ENCODE peak calls at places on chromosomes 16 and 17, in nine cellular contexts. One of them, this sample, is unnamed.

GRCh38 chr17:43832976-43833829 is at the start of gene MPP3:
- DNase-seq in body of pancreas: peak; percentile 77
- DNase-seq in left ventricle myocardium inferior: peak; percentile 76
- DNase-seq in cardiac muscle cell: peak; percentile 87
- DNase-seq in lung: peak; percentile 38
- DNase-seq in hepatocyte: peak; percentile 92
- DNase-seq in AG09309: no peak
- DNase-seq in AG09319: peak; percentile 20
- DNase-seq in endothelial cell: peak; percentile 48
- DNase-seq in this sample: peak; percentile 34

GRCh38 chr17:68777243-68777855 is 176.2 kb upstream of the FAM20A start:
- DNase-seq in cardiac muscle cell: peak; percentile 71
- DNase-seq in endothelial cell: peak; percentile 73
- DNase-seq in left ventricle myocardium inferior: peak; percentile 35
- DNase-seq in lung: no peak
- DNase-seq in AG09319: peak; percentile 76
- DNase-seq in AG09309: no peak
- DNase-seq in hepatocyte: peak; percentile 73
- DNase-seq in body of pancreas: peak; percentile 64
- DNase-seq in this sample: peak; percentile 72

GRCh38 chr16:58652741-58653140 is 23.1 kb upstream of the CNOT1 start:
- DNase-seq in cardiac muscle cell: peak; percentile 63
- DNase-seq in hepatocyte: no peak
- DNase-seq in left ventricle myocardium inferior: no peak
- DNase-seq in AG09309: no peak
- DNase-seq in endothelial cell: no peak
- DNase-seq in AG09319: no peak
- DNase-seq in body of pancreas: no peak
- DNase-seq in lung: no peak
- DNase-seq in this sample: peak; percentile 8

GRCh38 chr16:85428899-85429775 is 184.0 kb upstream of the GSE1 start:
- DNase-seq in AG09319: no peak
- DNase-seq in body of pancreas: peak; percentile 5
- DNase-seq in lung: no peak
- DNase-seq in AG09309: no peak
- DNase-seq in cardiac muscle cell: no peak
- DNase-seq in left ventricle myocardium inferior: peak; percentile 11
- DNase-seq in endothelial cell: peak; percentile 2
- DNase-seq in hepatocyte: no peak
- DNase-seq in this sample: no peak

GRCh38 chr17:55717898-55718735 is 4.5 kb downstream of the TMEM100 start:
- DNase-seq in body of pancreas: peak; percentile 88
- DNase-seq in endothelial cell: peak; percentile 78
- DNase-seq in cardiac muscle cell: peak; percentile 85
- DNase-seq in lung: peak; percentile 73
- DNase-seq in left ventricle myocardium inferior: peak; percentile 75
- DNase-seq in hepatocyte: peak; percentile 88
- DNase-seq in AG09309: no peak
- DNase-seq in AG09319: no peak
- DNase-seq in this sample: peak; percentile 79

GRCh38 chr16:30005341-30006094 is 5.3 kb downstream of the DOC2A start:
- DNase-seq in left ventricle myocardium inferior: no peak
- DNase-seq in lung: no peak
- DNase-seq in body of pancreas: peak; percentile 36
- DNase-seq in hepatocyte: peak; percentile 61
- DNase-seq in AG09309: no peak
- DNase-seq in AG09319: peak; percentile 14
- DNase-seq in cardiac muscle cell: peak; percentile 52
- DNase-seq in endothelial cell: peak; percentile 64
- DNase-seq in this sample: peak; percentile 45

GRCh38 chr17:17754719-17755686 is 73.7 kb downstream of the RAI1 start:
- DNase-seq in endothelial cell: no peak
- DNase-seq in cardiac muscle cell: peak; percentile 77
- DNase-seq in AG09309: no peak
- DNase-seq in lung: peak; percentile 86
- DNase-seq in left ventricle myocardium inferior: peak; percentile 66
- DNase-seq in hepatocyte: no peak
- DNase-seq in body of pancreas: no peak
- DNase-seq in AG09319: no peak
- DNase-seq in this sample: no peak

GRCh38 chr17:37133131-37133530 is 184.4 kb downstream of the AATF start:
- DNase-seq in AG09319: no peak
- DNase-seq in left ventricle myocardium inferior: no peak
- DNase-seq in body of pancreas: no peak
- DNase-seq in lung: no peak
- DNase-seq in AG09309: no peak
- DNase-seq in cardiac muscle cell: no peak
- DNase-seq in endothelial cell: no peak
- DNase-seq in hepatocyte: no peak
- DNase-seq in this sample: no peak

GRCh38 chr17:74780443-74781238 is 4.5 kb upstream of the NAT9 start:
- DNase-seq in cardiac muscle cell: no peak
- DNase-seq in hepatocyte: no peak
- DNase-seq in lung: no peak
- DNase-seq in endothelial cell: peak; percentile 29
- DNase-seq in left ventricle myocardium inferior: no peak
- DNase-seq in body of pancreas: no peak
- DNase-seq in AG09309: no peak
- DNase-seq in AG09319: no peak
- DNase-seq in this sample: no peak

GRCh38 chr17:78179372-78179771 is 7.5 kb downstream of the TK1 start:
- DNase-seq in AG09309: peak; percentile 13
- DNase-seq in AG09319: no peak
- DNase-seq in body of pancreas: no peak
- DNase-seq in endothelial cell: no peak
- DNase-seq in lung: peak; percentile 68
- DNase-seq in left ventricle myocardium inferior: no peak
- DNase-seq in hepatocyte: no peak
- DNase-seq in cardiac muscle cell: no peak
- DNase-seq in this sample: no peak

DNA sequence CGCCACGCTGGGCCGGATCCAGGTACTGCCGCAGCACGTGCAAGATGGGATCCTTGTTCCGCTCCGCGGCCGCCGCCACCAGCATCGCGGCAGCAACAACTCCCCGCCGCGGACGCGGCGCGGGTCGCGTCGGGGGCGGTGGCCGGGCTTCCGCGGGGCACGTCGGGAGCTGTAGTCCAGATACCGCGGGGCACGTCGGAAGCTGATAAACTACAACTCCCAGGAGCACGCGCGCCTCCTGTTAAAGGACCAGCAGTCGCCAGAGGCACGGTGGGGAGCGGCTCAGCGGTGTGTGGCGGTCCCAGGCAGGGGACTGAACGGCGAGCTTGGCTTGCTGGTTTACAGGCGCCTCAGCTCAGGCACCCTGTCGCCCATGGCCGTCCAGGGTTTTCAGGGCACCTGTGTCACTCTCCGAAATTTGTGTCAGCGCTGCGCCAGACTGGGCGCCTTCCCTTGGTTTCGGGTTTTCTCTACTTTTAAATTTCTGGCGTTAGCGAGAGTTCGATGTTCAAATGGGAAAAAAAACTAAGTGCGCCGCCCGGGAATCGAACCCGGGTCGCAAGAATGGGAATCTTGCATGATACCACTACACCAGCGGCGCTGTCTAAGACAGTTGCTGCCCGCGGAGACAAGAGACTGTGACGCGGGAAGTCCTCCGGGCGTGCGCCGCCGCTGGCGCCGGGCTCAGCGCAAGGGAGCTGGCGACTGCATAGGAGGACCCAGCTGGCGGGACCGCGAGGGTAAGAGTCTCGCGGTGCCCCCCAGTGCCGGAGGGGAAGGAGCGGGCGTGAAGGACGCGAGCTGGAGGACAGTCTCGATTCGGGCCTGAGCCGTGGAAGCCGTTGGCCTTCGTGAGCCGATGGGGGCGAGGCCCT is at the start of gene METTL26:
- DNase-seq in left ventricle myocardium inferior: peak; percentile 97
- DNase-seq in hepatocyte: peak; percentile 97
- DNase-seq in endothelial cell: peak; percentile 88
- DNase-seq in lung: peak; percentile 95
- DNase-seq in AG09319: peak; percentile 78
- DNase-seq in cardiac muscle cell: peak; percentile 97
- DNase-seq in body of pancreas: peak; percentile 97
- DNase-seq in AG09309: peak; percentile 75
- DNase-seq in this sample: peak; percentile 93
- TF ChIP-seq CTCF in left ventricle myocardium inferior: no peak
- TF ChIP-seq CTCF in hepatocyte: no peak
- TF ChIP-seq CTCF in endothelial cell: no peak
- TF ChIP-seq CTCF in lung: peak; percentile 1
- TF ChIP-seq CTCF in AG09319: no peak
- TF ChIP-seq CTCF in cardiac muscle cell: no peak
- TF ChIP-seq CTCF in body of pancreas: no peak
- TF ChIP-seq CTCF in AG09309: no peak
- TF ChIP-seq CTCF in this sample: no peak

DNA sequence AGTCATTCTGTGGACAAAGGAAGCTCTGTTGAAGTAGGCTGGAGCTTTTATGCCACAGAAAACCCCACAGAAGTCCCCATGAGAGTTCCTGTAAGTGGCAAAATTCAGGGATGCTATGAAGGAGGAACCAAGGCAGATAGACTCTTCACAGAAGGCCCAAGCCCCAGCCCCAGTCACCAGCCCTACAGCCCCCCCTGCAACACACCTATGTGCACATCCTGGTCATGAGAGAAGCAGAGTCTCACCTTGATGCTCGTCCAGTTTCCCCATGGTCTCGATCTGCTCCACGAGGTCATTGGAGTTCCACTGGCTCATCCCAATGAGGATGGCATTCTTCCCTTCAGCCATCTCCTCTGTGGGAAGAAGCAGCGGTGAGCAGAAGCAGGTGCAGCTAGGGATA is 31.2 kb downstream of the PITPNM3 start:
- DNase-seq in lung: no peak
- DNase-seq in left ventricle myocardium inferior: no peak
- DNase-seq in hepatocyte: no peak
- DNase-seq in AG09309: no peak
- DNase-seq in endothelial cell: no peak
- DNase-seq in cardiac muscle cell: no peak
- DNase-seq in AG09319: no peak
- DNase-seq in body of pancreas: no peak
- DNase-seq in this sample: no peak
- TF ChIP-seq CTCF in lung: no peak
- TF ChIP-seq CTCF in left ventricle myocardium inferior: no peak
- TF ChIP-seq CTCF in hepatocyte: no peak
- TF ChIP-seq CTCF in AG09309: no peak
- TF ChIP-seq CTCF in endothelial cell: no peak
- TF ChIP-seq CTCF in cardiac muscle cell: no peak
- TF ChIP-seq CTCF in AG09319: no peak
- TF ChIP-seq CTCF in body of pancreas: no peak
- TF ChIP-seq CTCF in this sample: no peak

GRCh38 chr17:39144414-39144813 is 7.0 kb downstream of the PLXDC1 start:
- DNase-seq in cardiac muscle cell: no peak
- DNase-seq in body of pancreas: peak; percentile 91
- DNase-seq in endothelial cell: no peak
- DNase-seq in AG09309: no peak
- DNase-seq in lung: peak; percentile 91
- DNase-seq in AG09319: no peak
- DNase-seq in left ventricle myocardium inferior: peak; percentile 92
- DNase-seq in hepatocyte: peak; percentile 62
- DNase-seq in this sample: no peak
- TF ChIP-seq CTCF in cardiac muscle cell: no peak
- TF ChIP-seq CTCF in body of pancreas: no peak
- TF ChIP-seq CTCF in endothelial cell: no peak
- TF ChIP-seq CTCF in AG09309: no peak
- TF ChIP-seq CTCF in lung: no peak
- TF ChIP-seq CTCF in AG09319: no peak
- TF ChIP-seq CTCF in left ventricle myocardium inferior: no peak
- TF ChIP-seq CTCF in hepatocyte: no peak
- TF ChIP-seq CTCF in this sample: no peak

GRCh38 chr17:50428831-50429424 is 2.9 kb downstream of the ACSF2 start:
- DNase-seq in AG09319: no peak
- DNase-seq in body of pancreas: peak; percentile 14
- DNase-seq in left ventricle myocardium inferior: no peak
- DNase-seq in endothelial cell: no peak
- DNase-seq in cardiac muscle cell: no peak
- DNase-seq in hepatocyte: peak; percentile 79
- DNase-seq in AG09309: no peak
- DNase-seq in lung: no peak
- DNase-seq in this sample: no peak

GRCh38 chr17:50425001-50425681 is 877 bp upstream of the ACSF2 start:
- DNase-seq in cardiac muscle cell: no peak
- DNase-seq in AG09319: no peak
- DNase-seq in hepatocyte: no peak
- DNase-seq in endothelial cell: no peak
- DNase-seq in body of pancreas: no peak
- DNase-seq in left ventricle myocardium inferior: no peak
- DNase-seq in AG09309: no peak
- DNase-seq in lung: no peak
- DNase-seq in this sample: no peak

GRCh38 chr17:50426472-50426782 is 409 bp downstream of the ACSF2 start:
- DNase-seq in hepatocyte: no peak
- DNase-seq in lung: no peak
- DNase-seq in AG09319: no peak
- DNase-seq in left ventricle myocardium inferior: no peak
- DNase-seq in cardiac muscle cell: no peak
- DNase-seq in endothelial cell: no peak
- DNase-seq in AG09309: no peak
- DNase-seq in body of pancreas: no peak
- DNase-seq in this sample: no peak

GRCh38 chr17:50425682-50426471 is at the start of gene ACSF2:
- DNase-seq in endothelial cell: peak; percentile 65
- DNase-seq in AG09319: no peak
- DNase-seq in cardiac muscle cell: peak; percentile 86
- DNase-seq in AG09309: no peak
- DNase-seq in hepatocyte: peak; percentile 83
- DNase-seq in lung: peak; percentile 76
- DNase-seq in left ventricle myocardium inferior: peak; percentile 76
- DNase-seq in body of pancreas: peak; percentile 81
- DNase-seq in this sample: peak; percentile 45

DNA sequence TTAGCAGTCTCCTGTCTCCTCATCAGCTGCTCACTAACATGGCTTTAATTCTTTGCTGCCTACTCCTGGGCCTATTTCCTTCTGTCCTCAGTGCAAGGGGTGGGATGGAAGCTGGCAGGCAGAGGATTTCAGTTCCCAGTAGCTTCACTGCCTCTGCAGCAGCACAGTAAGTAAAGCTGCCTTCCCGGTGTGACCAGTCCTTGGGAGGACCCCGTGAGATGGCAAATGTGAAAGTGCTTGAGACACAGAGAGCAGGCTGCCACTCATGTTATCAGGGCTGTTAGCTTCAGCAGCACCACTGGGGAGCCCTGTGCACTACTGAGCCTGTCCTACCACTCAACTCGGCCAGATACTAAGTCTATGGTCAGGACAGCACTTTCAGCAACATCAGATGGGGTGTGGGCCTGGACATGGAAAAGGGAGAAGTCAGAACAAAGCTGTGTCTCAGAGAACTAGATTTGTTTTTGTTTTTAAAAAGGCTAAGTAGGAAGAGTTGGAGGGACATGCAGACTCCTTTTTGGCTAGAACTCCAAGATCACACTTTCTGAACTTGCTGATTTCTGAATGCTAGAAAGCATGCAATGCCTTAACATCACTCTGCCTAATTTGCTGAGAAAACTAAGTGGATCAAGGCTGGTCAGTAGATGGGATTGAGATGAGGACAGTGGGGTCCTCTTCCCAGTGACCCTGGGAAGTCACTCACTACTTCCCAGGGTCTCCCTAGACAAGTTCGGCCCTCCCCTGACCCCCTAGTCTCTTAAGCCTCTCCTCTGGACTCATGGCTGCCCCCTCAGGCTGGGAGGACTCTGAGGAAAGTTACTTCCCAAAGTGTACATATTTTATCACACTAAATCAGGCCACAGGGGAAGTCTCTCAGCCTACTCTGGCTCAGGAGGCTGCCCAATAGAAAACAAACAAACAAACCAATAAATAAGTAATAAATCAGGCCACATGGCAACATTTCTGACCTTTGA is 1.1 kb downstream of the ACSF2 start:
- DNase-seq in cardiac muscle cell: peak; percentile 76
- DNase-seq in AG09319: no peak
- DNase-seq in left ventricle myocardium inferior: peak; percentile 17
- DNase-seq in lung: peak; percentile 41
- DNase-seq in endothelial cell: peak; percentile 16
- DNase-seq in hepatocyte: peak; percentile 62
- DNase-seq in AG09309: no peak
- DNase-seq in body of pancreas: peak; percentile 31
- DNase-seq in this sample: no peak
- TF ChIP-seq CTCF in cardiac muscle cell: peak; percentile 22
- TF ChIP-seq CTCF in AG09319: peak; percentile 16
- TF ChIP-seq CTCF in left ventricle myocardium inferior: no peak
- TF ChIP-seq CTCF in lung: no peak
- TF ChIP-seq CTCF in endothelial cell: no peak
- TF ChIP-seq CTCF in hepatocyte: peak; percentile 32
- TF ChIP-seq CTCF in AG09309: no peak
- TF ChIP-seq CTCF in body of pancreas: no peak
- TF ChIP-seq CTCF in this sample: peak; percentile 46

This sample was measured in neural crest cell.